ENCODE peak calls at places on chromosome 6, in ten cellular contexts. Y, W, X, Z, N, Q, K, G, E and M are unnamed samples.

GRCh38 chr6:30781697-30782424 is 37.5 kb upstream of the IER3 start:
- DNase-seq in N (peak), E (peak), X (peak), Q (peak), K (peak), Y (peak), G (no peak), W (peak), Z (peak), M (no peak)

GRCh38 chr6:17115251-17116089 is 13.6 kb downstream of the STMND1 start:
- DNase-seq in Y (no peak), Z (peak), Q (no peak), E (peak), G (no peak), K (no peak), N (no peak), W (no peak), X (no peak), M (no peak)

GRCh38 chr6:129203190-129203900 is 320.4 kb downstream of the LAMA2 start:
- DNase-seq in X (no peak), Q (no peak), E (no peak), Z (no peak), Y (no peak), N (no peak), K (no peak), G (no peak), W (no peak), M (no peak)

GRCh38 chr6:70176853-70177550 is 125.9 kb downstream of the COL9A1 start:
- DNase-seq in X (no peak), E (no peak), Y (no peak), W (no peak), N (no peak), Q (no peak), G (no peak), K (no peak), Z (no peak), M (no peak)

GRCh38 chr6:170151235-170152110 is 139.4 kb downstream of the DLL1 start:
- DNase-seq in G (no peak), N (no peak), Y (no peak), K (no peak), E (no peak), W (no peak), Q (no peak), Z (no peak), X (no peak), M (no peak)

GRCh38 chr6:37758647-37759046 is 60.9 kb upstream of the ZFAND3 start:
- DNase-seq in K (no peak), Q (no peak), X (no peak), W (no peak), G (no peak), Y (no peak), N (no peak), Z (no peak), E (no peak), M (no peak)

GRCh38 chr6:119308048-119308570 is 41.5 kb downstream of the MAN1A1 start:
- DNase-seq in N (no peak), Y (no peak), K (no peak), X (no peak), G (no peak), Q (no peak), E (peak), W (no peak), Z (peak), M (no peak)

GRCh38 chr6:42938428-42938796 is 9.1 kb downstream of the CNPY3 start:
- DNase-seq in N (no peak), Y (no peak), E (no peak), Q (no peak), G (no peak), X (no peak), Z (no peak), K (no peak), W (no peak), M (no peak)

GRCh38 chr6:143441680-143442359 is 8.7 kb downstream of the ADAT2 start:
- DNase-seq in K (no peak), Y (no peak), N (no peak), Z (peak), Q (no peak), X (no peak), W (no peak), E (no peak), G (no peak), M (no peak)

GRCh38 chr6:132811276-132811675 is 3.1 kb upstream of the RPS12 start:
- DNase-seq in Q (no peak), W (no peak), Y (no peak), K (no peak), E (no peak), Z (no peak), N (no peak), G (no peak), X (no peak), M (no peak)

GRCh38 chr6:167210375-167211295 is 52.9 kb upstream of the GPR31 start:
- DNase-seq in Z (no peak), X (no peak), Q (no peak), N (no peak), E (no peak), Y (no peak), W (no peak), K (no peak), G (no peak), M (no peak)

GRCh38 chr6:138722425-138723371 is 50.9 kb upstream of the CCDC28A start:
- DNase-seq in Z (peak), X (no peak), G (no peak), W (no peak), Q (no peak), Y (no peak), N (no peak), E (peak), K (no peak), M (no peak)

GRCh38 chr6:43698584-43699349 is 11.2 kb upstream of the MRPS18A start:
- DNase-seq in Q (no peak), N (no peak), Z (peak), K (peak), E (peak), X (no peak), G (no peak), W (no peak), Y (peak), M (no peak)

GRCh38 chr6:132133734-132134490 is 182.7 kb upstream of the CCN2 start:
- DNase-seq in X (no peak), K (peak), N (no peak), E (no peak), Z (peak), G (no peak), Q (no peak), W (no peak), Y (no peak), M (no peak)

GRCh38 chr6:119267506-119267905 is 82.1 kb downstream of the MAN1A1 start:
- DNase-seq in N (no peak), Z (no peak), E (no peak), W (no peak), G (no peak), K (no peak), Y (no peak), X (no peak), Q (no peak), M (no peak)

GRCh38 chr6:162973975-162974374 is 246.2 kb downstream of the PACRG start:
- DNase-seq in Y (no peak), G (no peak), X (no peak), K (no peak), E (no peak), Q (no peak), W (peak), N (no peak), Z (no peak), M (no peak)

GRCh38 chr6:129882510-129883023 is 21.5 kb upstream of the TMEM244 start:
- DNase-seq in N (no peak), Q (no peak), E (no peak), Z (no peak), W (no peak), Y (no peak), G (no peak), X (no peak), K (no peak), M (no peak)

GRCh38 chr6:156718647-156719394 is 58.4 kb upstream of the ARID1B start:
- DNase-seq in W (no peak), X (no peak), G (no peak), N (no peak), E (peak), K (peak), Y (no peak), Q (no peak), Z (peak), M (no peak)

GRCh38 chr6:72856801-72857200 is 234.9 kb downstream of the KCNQ5 start:
- DNase-seq in Q (no peak), K (no peak), E (no peak), N (no peak), W (no peak), X (no peak), Y (no peak), Z (no peak), G (no peak), M (no peak)

GRCh38 chr6:43120938-43121913 is 45.1 kb downstream of the PTK7 start:
- DNase-seq in G (no peak), N (no peak), Z (peak), E (peak), W (no peak), Q (no peak), Y (no peak), X (no peak), K (peak), M (no peak)

GRCh38 chr6:125930810-125931418 is 25.7 kb upstream of the HINT3 start:
- DNase-seq in W (no peak), K (no peak), Y (no peak), Z (no peak), X (no peak), E (no peak), G (no peak), N (no peak), Q (no peak), M (no peak)

GRCh38 chr6:4608361-4609115 is 167.7 kb upstream of the CDYL start:
- DNase-seq in X (no peak), Q (peak), G (no peak), Y (no peak), K (no peak), E (no peak), Z (no peak), N (no peak), W (peak), M (no peak)